ENCODE peak calls at places on chromosomes 2 and 18, in five cellular contexts. One of them, this sample, is unnamed.

GRCh38 chr2:25684577-25684976 is 11.2 kb upstream of the DTNB start:
- DNase-seq in psoas muscle: no peak
- DNase-seq in fibroblast of lung: no peak
- DNase-seq in natural killer cell: no peak
- DNase-seq in Panc1: no peak
- DNase-seq in this sample: no peak

GRCh38 chr2:201735486-201735885 is 37.0 kb upstream of the MPP4 start:
- DNase-seq in psoas muscle: no peak
- DNase-seq in fibroblast of lung: no peak
- DNase-seq in natural killer cell: no peak
- DNase-seq in Panc1: no peak
- DNase-seq in this sample: no peak

GRCh38 chr2:10521356-10521755 is 73.2 kb upstream of the ODC1 start:
- DNase-seq in psoas muscle: no peak
- DNase-seq in fibroblast of lung: no peak
- DNase-seq in natural killer cell: no peak
- DNase-seq in Panc1: no peak
- DNase-seq in this sample: no peak

GRCh38 chr18:37322497-37323035 is 243.0 kb downstream of the CELF4 start:
- DNase-seq in psoas muscle: peak; percentile 26
- DNase-seq in fibroblast of lung: peak; percentile 31
- DNase-seq in natural killer cell: no peak
- DNase-seq in Panc1: no peak
- DNase-seq in this sample: no peak

GRCh38 chr2:205714058-205714776 is 31.9 kb downstream of the NRP2 start:
- DNase-seq in psoas muscle: no peak
- DNase-seq in fibroblast of lung: peak; percentile 36
- DNase-seq in natural killer cell: no peak
- DNase-seq in Panc1: no peak
- DNase-seq in this sample: no peak

GRCh38 chr2:172734711-172735645 is 667 bp upstream of the RAPGEF4 start:
- DNase-seq in psoas muscle: no peak
- DNase-seq in fibroblast of lung: peak; percentile 23
- DNase-seq in natural killer cell: no peak
- DNase-seq in Panc1: no peak
- DNase-seq in this sample: no peak

GRCh38 chr2:223967981-223968380 is 10.7 kb downstream of the MRPL44 start:
- DNase-seq in psoas muscle: no peak
- DNase-seq in fibroblast of lung: no peak
- DNase-seq in natural killer cell: no peak
- DNase-seq in Panc1: no peak
- DNase-seq in this sample: no peak

GRCh38 chr2:225464346-225465025 is 65.0 kb downstream of the NYAP2 start:
- DNase-seq in psoas muscle: no peak
- DNase-seq in fibroblast of lung: no peak
- DNase-seq in natural killer cell: no peak
- DNase-seq in Panc1: no peak
- DNase-seq in this sample: no peak

GRCh38 chr18:9876867-9877654 is 8.7 kb upstream of the TXNDC2 start:
- DNase-seq in psoas muscle: no peak
- DNase-seq in fibroblast of lung: peak; percentile 95
- DNase-seq in natural killer cell: no peak
- DNase-seq in Panc1: no peak
- DNase-seq in this sample: no peak

GRCh38 chr2:239765076-239765845 is 259.9 kb downstream of the NDUFA10 start:
- DNase-seq in psoas muscle: no peak
- DNase-seq in fibroblast of lung: no peak
- DNase-seq in natural killer cell: no peak
- DNase-seq in Panc1: no peak
- DNase-seq in this sample: peak; percentile 3

GRCh38 chr18:9742588-9743131 is 34.6 kb downstream of the RAB31 start:
- DNase-seq in psoas muscle: no peak
- DNase-seq in fibroblast of lung: no peak
- DNase-seq in natural killer cell: no peak
- DNase-seq in Panc1: no peak
- DNase-seq in this sample: no peak

GRCh38 chr2:164721425-164721824 is 100.1 kb upstream of the GRB14 start:
- DNase-seq in psoas muscle: no peak
- DNase-seq in fibroblast of lung: no peak
- DNase-seq in natural killer cell: no peak
- DNase-seq in Panc1: no peak
- DNase-seq in this sample: no peak

GRCh38 chr2:121151311-121152109 is 133.5 kb downstream of the TFCP2L1 start:
- DNase-seq in psoas muscle: no peak
- DNase-seq in fibroblast of lung: no peak
- DNase-seq in natural killer cell: no peak
- DNase-seq in Panc1: no peak
- DNase-seq in this sample: no peak

GRCh38 chr2:217809736-217810135 is 193.1 kb downstream of the TNS1 start:
- DNase-seq in psoas muscle: no peak
- DNase-seq in fibroblast of lung: no peak
- DNase-seq in natural killer cell: no peak
- DNase-seq in Panc1: no peak
- DNase-seq in this sample: no peak

GRCh38 chr2:230738391-230738811 is 25.8 kb downstream of the CAB39 start:
- DNase-seq in psoas muscle: no peak
- DNase-seq in fibroblast of lung: peak; percentile 61
- DNase-seq in natural killer cell: no peak
- DNase-seq in Panc1: no peak
- DNase-seq in this sample: no peak

GRCh38 chr2:234412726-234413125 is 84.2 kb downstream of the ARL4C start:
- DNase-seq in psoas muscle: no peak
- DNase-seq in fibroblast of lung: no peak
- DNase-seq in natural killer cell: no peak
- DNase-seq in Panc1: no peak
- DNase-seq in this sample: no peak

GRCh38 chr2:6791682-6792081 is 74.0 kb downstream of the CMPK2 start:
- DNase-seq in psoas muscle: no peak
- DNase-seq in fibroblast of lung: no peak
- DNase-seq in natural killer cell: no peak
- DNase-seq in Panc1: no peak
- DNase-seq in this sample: no peak

GRCh38 chr2:74474481-74474880 is 2.0 kb upstream of the MRPL53 start:
- DNase-seq in psoas muscle: no peak
- DNase-seq in fibroblast of lung: no peak
- DNase-seq in natural killer cell: no peak
- DNase-seq in Panc1: no peak
- DNase-seq in this sample: no peak

GRCh38 chr2:1055014-1055595 is 104.5 kb downstream of the SNTG2 start:
- DNase-seq in psoas muscle: no peak
- DNase-seq in fibroblast of lung: peak; percentile 51
- DNase-seq in natural killer cell: no peak
- DNase-seq in Panc1: peak; percentile 67
- DNase-seq in this sample: no peak

GRCh38 chr18:3972291-3972985 is 482.7 kb downstream of the DLGAP1 start:
- DNase-seq in psoas muscle: no peak
- DNase-seq in fibroblast of lung: no peak
- DNase-seq in natural killer cell: no peak
- DNase-seq in Panc1: no peak
- DNase-seq in this sample: no peak

GRCh38 chr2:144111443-144111842 is 408.5 kb downstream of the ZEB2 start:
- DNase-seq in psoas muscle: no peak
- DNase-seq in fibroblast of lung: peak; percentile 78
- DNase-seq in natural killer cell: no peak
- DNase-seq in Panc1: no peak
- DNase-seq in this sample: no peak

GRCh38 chr2:238423561-238424312 is 3.0 kb upstream of the ASB1 start:
- DNase-seq in psoas muscle: no peak
- DNase-seq in fibroblast of lung: no peak
- DNase-seq in natural killer cell: no peak
- DNase-seq in Panc1: no peak
- DNase-seq in this sample: no peak

GRCh38 chr2:222057249-222058073 is 241.3 kb downstream of the PAX3 start:
- DNase-seq in psoas muscle: no peak
- DNase-seq in fibroblast of lung: peak; percentile 26
- DNase-seq in natural killer cell: no peak
- DNase-seq in Panc1: peak; percentile 7
- DNase-seq in this sample: no peak

GRCh38 chr18:73520229-73520628 is 627.4 kb downstream of the FBXO15 start:
- DNase-seq in psoas muscle: no peak
- DNase-seq in fibroblast of lung: peak; percentile 6
- DNase-seq in natural killer cell: no peak
- DNase-seq in Panc1: no peak
- DNase-seq in this sample: no peak
- TF ChIP-seq CTCF in psoas muscle: no peak
- TF ChIP-seq CTCF in fibroblast of lung: no peak
- TF ChIP-seq CTCF in natural killer cell: no peak
- TF ChIP-seq CTCF in Panc1: peak; percentile 47
- TF ChIP-seq CTCF in this sample: no peak

DNA sequence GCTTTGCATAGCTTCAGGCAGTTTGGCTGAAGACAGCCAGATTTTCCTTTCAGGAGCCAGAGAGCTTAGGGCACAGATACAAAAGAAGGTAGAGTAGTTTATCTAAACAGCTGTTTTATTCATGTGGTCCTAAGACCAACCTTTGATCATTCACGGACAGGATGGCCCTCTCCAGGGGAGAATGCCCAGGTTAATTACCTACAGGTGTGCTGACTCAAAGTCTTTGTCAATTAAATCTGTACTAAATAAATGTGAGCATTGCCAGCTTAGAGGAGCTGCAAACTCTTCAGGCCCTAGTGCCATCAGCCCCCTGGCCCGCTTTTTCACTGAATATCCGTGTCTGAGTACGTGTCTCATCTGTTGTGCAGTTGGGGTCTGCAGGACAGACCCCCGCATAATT is 554.7 kb downstream of the NUP35 start:
- DNase-seq in psoas muscle: no peak
- DNase-seq in fibroblast of lung: no peak
- DNase-seq in natural killer cell: no peak
- DNase-seq in Panc1: no peak
- DNase-seq in this sample: no peak
- TF ChIP-seq CTCF in psoas muscle: no peak
- TF ChIP-seq CTCF in fibroblast of lung: no peak
- TF ChIP-seq CTCF in natural killer cell: no peak
- TF ChIP-seq CTCF in Panc1: no peak
- TF ChIP-seq CTCF in this sample: no peak

DNA sequence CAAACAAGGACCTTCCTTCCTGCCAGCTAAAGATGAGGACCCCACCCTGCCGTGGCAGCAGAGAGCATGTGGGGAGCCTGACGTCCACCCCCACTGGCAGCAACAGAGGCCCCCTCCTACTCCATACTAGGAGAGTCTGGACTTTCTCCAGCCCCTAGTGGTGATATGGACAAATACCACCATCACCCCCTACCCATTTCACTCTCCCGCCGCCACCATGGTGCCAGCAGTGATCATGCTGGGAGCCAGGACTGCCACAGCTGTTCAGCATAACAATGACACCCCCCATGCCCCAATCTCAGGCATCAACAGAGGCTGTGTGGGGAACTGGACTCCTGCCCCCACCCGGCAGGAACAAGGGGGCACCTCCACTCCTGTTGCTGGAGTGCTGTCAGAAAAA is 42.7 kb upstream of the ATP9B start:
- DNase-seq in psoas muscle: no peak
- DNase-seq in fibroblast of lung: no peak
- DNase-seq in natural killer cell: no peak
- DNase-seq in Panc1: no peak
- DNase-seq in this sample: no peak
- TF ChIP-seq CTCF in psoas muscle: no peak
- TF ChIP-seq CTCF in fibroblast of lung: no peak
- TF ChIP-seq CTCF in natural killer cell: no peak
- TF ChIP-seq CTCF in Panc1: no peak
- TF ChIP-seq CTCF in this sample: no peak

GRCh38 chr2:218892693-218893348 is 12.2 kb downstream of the WNT10A start:
- DNase-seq in psoas muscle: peak; percentile 70
- DNase-seq in fibroblast of lung: peak; percentile 26
- DNase-seq in natural killer cell: peak; percentile 88
- DNase-seq in Panc1: no peak
- DNase-seq in this sample: peak; percentile 91
- TF ChIP-seq CTCF in psoas muscle: peak; percentile 44
- TF ChIP-seq CTCF in fibroblast of lung: peak; percentile 9
- TF ChIP-seq CTCF in natural killer cell: peak; percentile 53
- TF ChIP-seq CTCF in Panc1: peak; percentile 89
- TF ChIP-seq CTCF in this sample: no peak

GRCh38 chr2:80252294-80252986 is 52.1 kb downstream of the LRRTM1 start:
- DNase-seq in psoas muscle: no peak
- DNase-seq in fibroblast of lung: no peak
- DNase-seq in natural killer cell: no peak
- DNase-seq in Panc1: no peak
- DNase-seq in this sample: no peak

GRCh38 chr2:80259292-80259691 is 45.3 kb downstream of the LRRTM1 start:
- DNase-seq in psoas muscle: no peak
- DNase-seq in fibroblast of lung: no peak
- DNase-seq in natural killer cell: no peak
- DNase-seq in Panc1: no peak
- DNase-seq in this sample: no peak

GRCh38 chr2:80258793-80259192 is 45.8 kb downstream of the LRRTM1 start:
- DNase-seq in psoas muscle: no peak
- DNase-seq in fibroblast of lung: no peak
- DNase-seq in natural killer cell: no peak
- DNase-seq in Panc1: no peak
- DNase-seq in this sample: no peak

GRCh38 chr2:80258321-80258720 is 46.2 kb downstream of the LRRTM1 start:
- DNase-seq in psoas muscle: no peak
- DNase-seq in fibroblast of lung: no peak
- DNase-seq in natural killer cell: no peak
- DNase-seq in Panc1: no peak
- DNase-seq in this sample: no peak

GRCh38 chr2:80256396-80257167 is 48.0 kb downstream of the LRRTM1 start:
- DNase-seq in psoas muscle: no peak
- DNase-seq in fibroblast of lung: peak; percentile 33
- DNase-seq in natural killer cell: no peak
- DNase-seq in Panc1: no peak
- DNase-seq in this sample: no peak
- TF ChIP-seq CTCF in psoas muscle: no peak
- TF ChIP-seq CTCF in fibroblast of lung: peak; percentile 39
- TF ChIP-seq CTCF in natural killer cell: no peak
- TF ChIP-seq CTCF in Panc1: peak; percentile 43
- TF ChIP-seq CTCF in this sample: no peak

GRCh38 chr2:170523506-170523905 is 191.6 kb upstream of the SP5 start:
- DNase-seq in psoas muscle: no peak
- DNase-seq in fibroblast of lung: no peak
- DNase-seq in natural killer cell: no peak
- DNase-seq in Panc1: no peak
- DNase-seq in this sample: no peak
- TF ChIP-seq CTCF in psoas muscle: no peak
- TF ChIP-seq CTCF in fibroblast of lung: no peak
- TF ChIP-seq CTCF in natural killer cell: no peak
- TF ChIP-seq CTCF in Panc1: peak; percentile 14
- TF ChIP-seq CTCF in this sample: no peak

DNA sequence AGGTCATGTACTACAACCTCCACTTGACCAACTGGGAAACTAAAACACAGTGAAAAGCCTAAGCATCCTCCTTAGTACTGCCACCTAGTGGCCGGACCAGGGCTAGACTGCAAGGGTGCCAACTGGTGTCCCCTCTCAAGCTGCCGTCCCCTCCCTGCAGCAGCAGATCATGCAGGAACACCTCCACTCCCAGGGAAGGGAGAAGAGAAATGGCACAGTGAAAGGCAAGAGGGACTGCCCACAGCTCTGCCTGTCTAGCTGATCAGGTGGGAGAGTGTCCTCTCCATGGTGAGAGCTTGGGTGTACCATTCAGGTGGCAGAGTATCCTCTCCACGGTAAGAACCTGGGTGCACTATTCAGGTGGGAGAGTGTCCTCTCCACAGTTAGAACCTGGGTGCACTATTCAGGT is 78.1 kb downstream of the AAK1 start:
- DNase-seq in psoas muscle: peak; percentile 62
- DNase-seq in fibroblast of lung: peak; percentile 21
- DNase-seq in natural killer cell: peak; percentile 63
- DNase-seq in Panc1: peak; percentile 41
- DNase-seq in this sample: peak; percentile 43
- TF ChIP-seq CTCF in psoas muscle: peak; percentile 53
- TF ChIP-seq CTCF in fibroblast of lung: peak; percentile 53
- TF ChIP-seq CTCF in natural killer cell: peak; percentile 82
- TF ChIP-seq CTCF in Panc1: peak; percentile 92
- TF ChIP-seq CTCF in this sample: peak; percentile 25